ENCODE peak calls at places on chromosomes 7 and 10, in five cellular contexts. Y is CD4-positive, CD25-positive, alpha-beta regulatory T cell; X is kidney; K is IMR-90; F is neural progenitor cell. T is an unnamed sample. For H3K36me3, the result is how much of the 10 kb centered on the place peaks cover.

GRCh38 chr7:141354251-141354650 is 197.0 kb upstream of the AGK start:
- DNase-seq in Y (peak), X (no peak), K (peak), F (no peak), T (no peak)

GRCh38 chr7:158321056-158321700 is 266.4 kb downstream of the PTPRN2 start:
- DNase-seq in Y (no peak), X (no peak), K (no peak), F (no peak), T (no peak)

GRCh38 chr10:100670828-100671479 is 74.4 kb upstream of the PAX2 start:
- DNase-seq in Y (peak), X (no peak), K (no peak), F (peak), T (no peak)

GRCh38 chr10:119235381-119235780 is 28.0 kb downstream of the GRK5 start:
- DNase-seq in Y (no peak), X (no peak), K (peak), F (no peak), T (peak)

GRCh38 chr10:52644678-52645434 is 127.7 kb downstream of the MBL2 start:
- DNase-seq in Y (peak), X (no peak), K (peak), F (peak), T (peak)

GRCh38 chr7:6437251-6437650 is 10.5 kb downstream of the DAGLB start:
- DNase-seq in Y (no peak), X (no peak), K (no peak), F (no peak), T (peak)

GRCh38 chr7:125814030-125814535 is 884.5 kb upstream of the POT1 start:
- DNase-seq in Y (no peak), X (no peak), K (no peak), F (no peak), T (no peak)

GRCh38 chr7:27191716-27192545 is 6.9 kb upstream of the HOXA11 start:
- DNase-seq in Y (no peak), X (peak), K (no peak), F (no peak), T (no peak)

GRCh38 chr10:68127995-68128394 is 18.7 kb downstream of the MYPN start:
- DNase-seq in Y (no peak), X (no peak), K (no peak), F (no peak), T (no peak)

GRCh38 chr10:4541292-4541691 is 284.7 kb upstream of the AKR1E2 start:
- DNase-seq in Y (no peak), X (no peak), K (peak), F (no peak), T (peak)

GRCh38 chr7:55120501-55121198 is 101.8 kb downstream of the EGFR start:
- DNase-seq in Y (no peak), X (no peak), K (peak), F (no peak), T (peak)

GRCh38 chr10:113780681-113781250 is 29.3 kb downstream of the PLEKHS1 start:
- DNase-seq in Y (peak), X (no peak), K (no peak), F (no peak), T (no peak)

GRCh38 chr7:137840183-137840779 is 6.5 kb downstream of the DGKI start:
- DNase-seq in Y (no peak), X (no peak), K (no peak), F (peak), T (no peak)

GRCh38 chr10:13224210-13224995 is 9.8 kb downstream of the UCMA start:
- DNase-seq in Y (no peak), X (no peak), K (no peak), F (peak), T (no peak)

GRCh38 chr7:104362756-104363155 is 34.4 kb downstream of the LHFPL3 start:
- DNase-seq in Y (no peak), X (no peak), K (no peak), F (no peak), T (peak)

GRCh38 chr10:8050561-8051108 is 3.9 kb upstream of the GATA3 start:
- DNase-seq in Y (peak), X (peak), K (peak), F (peak), T (no peak)

GRCh38 chr7:143384741-143385631 is 3.8 kb downstream of the ZYX start:
- DNase-seq in Y (no peak), X (peak), K (no peak), F (no peak), T (no peak)

GRCh38 chr7:93226310-93226709 is at the start of gene HEPACAM2:
- DNase-seq in Y (no peak), X (no peak), K (no peak), F (no peak), T (no peak)

GRCh38 chr7:98520356-98520932 is 96.6 kb upstream of the NPTX2 start:
- DNase-seq in Y (no peak), X (no peak), K (no peak), F (no peak), T (no peak)

GRCh38 chr7:155449880-155450557 is 7.9 kb upstream of the EN2 start:
- DNase-seq in Y (no peak), X (peak), K (no peak), F (no peak), T (no peak)

GRCh38 chr7:157176771-157177170 is 38.0 kb downstream of the UBE3C start:
- DNase-seq in Y (no peak), X (no peak), K (no peak), F (no peak), T (no peak)
- H3K36me3 ChIP-seq in Y (half or more), X (under half), K (under half), F (under half), T (under half)

GRCh38 chr7:152675761-152676636 is at the start of gene XRCC2:
- DNase-seq in Y (peak), X (peak), K (peak), F (peak), T (peak)

GRCh38 chr7:152673902-152674301 is 2.0 kb downstream of the XRCC2 start:
- DNase-seq in Y (no peak), X (no peak), K (no peak), F (no peak), T (peak)

GRCh38 chr7:152669758-152670157 is 6.2 kb downstream of the XRCC2 start:
- DNase-seq in Y (no peak), X (no peak), K (no peak), F (no peak), T (no peak)

GRCh38 chr7:152674860-152675760 is 831 bp downstream of the XRCC2 start:
- DNase-seq in Y (no peak), X (no peak), K (peak), F (peak), T (no peak)

DNA sequence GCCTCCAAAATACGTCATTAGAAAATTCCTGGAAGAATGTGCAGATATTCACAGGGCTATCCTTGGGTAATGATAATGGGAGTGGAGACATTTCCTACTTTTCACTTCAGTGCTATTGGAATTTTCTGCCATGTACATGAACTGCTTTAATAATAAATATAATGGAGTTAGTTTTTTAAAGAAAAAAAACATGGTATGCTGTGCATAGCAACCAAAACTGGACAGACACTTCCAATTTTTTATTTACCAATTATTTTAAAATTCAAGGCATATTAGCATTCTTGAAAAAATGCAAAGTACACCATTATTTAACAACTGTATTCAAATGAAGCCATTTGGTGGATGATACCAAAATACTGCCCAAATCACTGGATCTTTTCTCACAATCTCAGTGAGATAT is 3.3 kb downstream of the XRCC2 start:
- DNase-seq in Y (no peak), X (no peak), K (no peak), F (no peak), T (no peak)
- H3K36me3 ChIP-seq in Y (under half), X (under half), K (under half), F (under half), T (under half)

GRCh38 chr10:101803511-101803910 is 14.7 kb downstream of the OGA start:
- DNase-seq in Y (no peak), X (no peak), K (peak), F (no peak), T (no peak)

GRCh38 chr10:101812606-101813005 is 5.6 kb downstream of the OGA start:
- DNase-seq in Y (no peak), X (no peak), K (peak), F (no peak), T (no peak)

DNA sequence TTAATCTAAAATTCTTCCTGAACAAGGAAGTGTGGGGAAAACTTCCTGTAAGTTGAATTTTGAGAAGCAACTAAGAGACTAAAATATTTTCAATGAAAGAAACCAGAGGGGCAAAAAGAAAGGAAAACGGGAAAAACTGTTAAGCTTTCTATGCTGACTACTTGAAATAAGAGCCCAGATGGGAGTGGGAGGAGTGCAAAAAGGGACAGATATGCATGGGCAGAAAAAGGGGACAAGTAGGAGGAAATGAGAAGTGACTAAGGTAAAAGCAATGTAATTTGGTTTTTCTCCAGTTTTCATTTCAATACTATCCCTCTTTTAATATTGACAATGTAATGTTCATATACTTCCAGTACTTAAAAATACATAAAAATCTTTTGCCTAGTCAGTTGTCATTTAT is 11.1 kb downstream of the OGA start:
- DNase-seq in Y (no peak), X (no peak), K (no peak), F (no peak), T (no peak)
- H3K36me3 ChIP-seq in Y (half or more), X (half or more), K (half or more), F (under half), T (under half)

GRCh38 chr7:151033864-151034249 is 5.6 kb downstream of the ABCB8 start:
- DNase-seq in Y (no peak), X (no peak), K (no peak), F (no peak), T (no peak)

GRCh38 chr7:151035902-151036301 is 7.7 kb downstream of the ABCB8 start:
- DNase-seq in Y (no peak), X (no peak), K (no peak), F (no peak), T (no peak)

GRCh38 chr7:151035024-151035717 is 6.9 kb downstream of the ABCB8 start:
- DNase-seq in Y (no peak), X (no peak), K (no peak), F (no peak), T (no peak)

GRCh38 chr7:151032936-151033863 is 5.0 kb downstream of the ABCB8 start:
- DNase-seq in Y (no peak), X (no peak), K (no peak), F (no peak), T (no peak)

GRCh38 chr7:151034312-151035023 is 6.2 kb downstream of the ABCB8 start:
- DNase-seq in Y (no peak), X (no peak), K (no peak), F (no peak), T (no peak)
- H3K36me3 ChIP-seq in Y (under half), X (under half), K (under half), F (under half), T (under half)

DNA sequence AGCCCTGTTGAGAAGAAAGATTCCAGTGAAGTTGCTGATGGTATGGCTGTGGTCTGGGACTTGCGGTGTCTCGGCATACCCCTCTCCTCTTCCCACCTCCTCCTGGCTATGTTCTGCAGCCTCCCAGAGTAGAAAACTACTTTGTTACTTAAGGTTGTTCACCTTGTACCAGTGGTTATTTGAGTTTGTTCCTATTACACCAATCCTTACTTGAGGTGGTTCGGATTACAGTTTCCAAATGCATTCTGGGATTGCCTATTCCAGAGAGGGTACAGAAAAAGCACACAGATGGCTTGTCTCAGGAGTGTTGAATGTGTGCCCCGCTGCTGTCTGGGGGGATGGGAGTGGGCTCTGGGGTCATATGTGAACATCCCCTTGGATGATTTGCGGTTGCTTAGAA is 6.8 kb upstream of the ZNF783 start:
- DNase-seq in Y (no peak), X (no peak), K (no peak), F (no peak), T (no peak)
- H3K36me3 ChIP-seq in Y (under half), X (under half), K (under half), F (under half), T (under half)

GRCh38 chr10:24241536-24241935 is 32.6 kb downstream of the KIAA1217 start:
- DNase-seq in Y (no peak), X (no peak), K (no peak), F (no peak), T (no peak)
- H3K36me3 ChIP-seq in Y (under half), X (under half), K (under half), F (under half), T (under half)

DNA sequence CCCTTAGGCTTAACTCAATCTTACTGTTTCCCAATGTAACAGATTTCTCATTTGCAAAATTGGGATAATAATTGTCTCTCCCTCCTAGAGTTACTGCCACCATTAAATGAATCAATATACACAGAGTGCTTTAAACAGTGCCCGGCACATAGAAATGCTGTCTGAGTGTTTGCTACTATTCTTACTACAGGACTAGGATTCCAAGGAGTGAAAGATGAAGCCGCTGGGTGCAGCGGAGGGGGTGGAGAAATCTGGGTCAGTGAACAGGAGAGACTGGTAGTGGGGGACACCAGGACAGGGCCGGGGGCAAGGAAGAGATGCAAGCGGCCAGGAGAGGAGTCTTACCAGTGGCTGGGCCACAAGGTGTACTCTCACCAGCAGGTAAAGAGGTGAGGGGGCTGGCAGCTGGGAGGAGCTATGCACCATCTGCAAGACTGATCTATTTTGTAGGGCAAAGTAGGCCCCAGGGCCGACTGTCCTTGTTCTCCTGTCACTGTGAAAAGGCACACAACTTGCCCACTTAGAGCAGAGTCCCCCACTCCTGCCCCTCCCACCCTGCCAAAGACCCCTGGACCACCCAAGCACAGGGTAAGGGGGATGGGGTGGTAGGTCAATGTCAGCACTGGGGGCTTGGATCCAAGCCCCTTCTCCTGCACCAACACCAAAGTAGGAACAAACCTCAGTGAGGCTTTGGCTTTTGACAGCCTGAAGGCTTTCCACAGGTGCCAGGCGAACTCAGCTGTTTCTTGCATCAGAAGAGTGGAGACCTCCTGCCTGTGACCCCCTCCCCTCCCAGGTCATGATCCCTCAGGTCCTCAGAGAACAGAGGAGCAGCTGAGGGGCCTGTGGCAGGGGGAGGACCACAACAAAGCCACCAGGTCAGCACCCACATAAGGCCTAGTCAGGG is 18.7 kb upstream of the PRRT4 start:
- DNase-seq in Y (no peak), X (no peak), K (no peak), F (no peak), T (no peak)
- H3K36me3 ChIP-seq in Y (under half), X (under half), K (under half), F (under half), T (under half)

T was measured in bronchial epithelial cell.